ENCODE peak calls at places on chromosomes 4 and X, in six cellular contexts. J, P, B, S, C and X are unnamed samples.

GRCh38 chrX:33970028-33970932 is 161.8 kb downstream of the FAM47A start:
- DNase-seq in P (no peak), J (no peak), C (no peak), S (no peak), B (no peak), X (peak)

GRCh38 chr4:6351246-6352000 is 81.8 kb downstream of the WFS1 start:
- DNase-seq in B (no peak), S (no peak), J (no peak), P (no peak), C (no peak), X (no peak)

GRCh38 chrX:110015027-110015426 is 12.1 kb downstream of the TMEM164 start:
- DNase-seq in J (no peak), C (no peak), P (no peak), S (no peak), B (no peak), X (no peak)

GRCh38 chr4:158172196-158172557 is 648 bp downstream of the GASK1B start:
- DNase-seq in J (peak), C (no peak), S (no peak), B (no peak), P (peak), X (no peak)

GRCh38 chr4:7104366-7105031 is 36.6 kb upstream of the GRPEL1 start:
- DNase-seq in J (no peak), C (no peak), B (no peak), P (no peak), S (no peak), X (no peak)

GRCh38 chrX:22392176-22392814 is 119.6 kb downstream of the CBLL2 start:
- DNase-seq in C (no peak), P (peak), J (no peak), B (no peak), S (no peak), X (no peak)

GRCh38 chr4:157664726-157665125 is 444.2 kb downstream of the GRIA2 start:
- DNase-seq in J (no peak), B (no peak), C (no peak), S (no peak), P (peak), X (peak)

GRCh38 chr4:7424553-7425111 is 10.1 kb downstream of the PSAPL1 start:
- DNase-seq in C (no peak), J (no peak), S (no peak), P (no peak), B (peak), X (peak)

GRCh38 chr4:165794834-165795233 is 78.2 kb upstream of the TLL1 start:
- DNase-seq in P (no peak), B (no peak), J (no peak), S (no peak), C (no peak), X (no peak)

GRCh38 chr4:8427761-8428287 is 12.7 kb downstream of the ACOX3 start:
- DNase-seq in P (peak), S (peak), B (no peak), C (peak), J (no peak), X (peak)

GRCh38 chrX:149631293-149632165 is at the start of gene TMEM185A:
- DNase-seq in C (peak), B (peak), S (peak), J (no peak), P (peak), X (no peak)

GRCh38 chr4:134601706-134602105 is 400.1 kb upstream of the PABPC4L start:
- DNase-seq in B (no peak), S (no peak), J (no peak), P (no peak), C (no peak), X (no peak)

GRCh38 chrX:77640702-77641101 is 145.3 kb downstream of the ATRX start:
- DNase-seq in P (no peak), B (no peak), C (no peak), J (no peak), S (no peak), X (no peak)

GRCh38 chr4:116357758-116358157 is 727.6 kb downstream of the TRAM1L1 start:
- DNase-seq in B (no peak), S (no peak), J (no peak), C (no peak), P (no peak), X (peak)

GRCh38 chr4:112185740-112186670 is 40.8 kb downstream of the FAM241A start:
- DNase-seq in B (no peak), C (no peak), J (no peak), P (no peak), S (peak), X (peak)

GRCh38 chr4:117326091-117326490 is 240.7 kb upstream of the TRAM1L1 start:
- DNase-seq in C (no peak), J (no peak), P (peak), B (no peak), S (no peak), X (no peak)

GRCh38 chr4:40698733-40699132 is 51.0 kb upstream of the NSUN7 start:
- DNase-seq in C (no peak), S (no peak), J (no peak), B (no peak), P (no peak), X (no peak)

DNA sequence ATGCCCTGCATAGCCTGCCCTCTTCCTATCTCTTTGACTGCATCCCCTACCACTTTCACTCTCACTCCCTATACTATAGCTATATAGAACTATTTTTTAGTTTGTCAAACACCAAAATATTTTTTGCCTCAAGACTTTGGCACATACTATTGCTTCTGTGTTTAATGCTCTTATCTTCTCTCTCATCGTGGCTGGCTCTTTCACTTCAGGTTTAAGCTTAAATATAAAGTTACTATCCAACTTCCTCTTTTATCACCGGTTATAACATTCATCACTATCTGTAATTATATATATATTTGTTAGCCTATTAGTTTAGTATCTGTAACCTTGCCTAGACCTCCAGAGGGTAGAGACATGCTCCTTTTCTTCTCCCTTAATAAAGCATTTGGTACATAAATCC is 11.5 kb upstream of the HMGB2 start:
- DNase-seq in J (no peak), S (no peak), C (no peak), P (no peak), B (no peak), X (no peak)
- H3K4me3 ChIP-seq in J (no peak), S (no peak), C (no peak), P (no peak), B (no peak), X (no peak)

DNA sequence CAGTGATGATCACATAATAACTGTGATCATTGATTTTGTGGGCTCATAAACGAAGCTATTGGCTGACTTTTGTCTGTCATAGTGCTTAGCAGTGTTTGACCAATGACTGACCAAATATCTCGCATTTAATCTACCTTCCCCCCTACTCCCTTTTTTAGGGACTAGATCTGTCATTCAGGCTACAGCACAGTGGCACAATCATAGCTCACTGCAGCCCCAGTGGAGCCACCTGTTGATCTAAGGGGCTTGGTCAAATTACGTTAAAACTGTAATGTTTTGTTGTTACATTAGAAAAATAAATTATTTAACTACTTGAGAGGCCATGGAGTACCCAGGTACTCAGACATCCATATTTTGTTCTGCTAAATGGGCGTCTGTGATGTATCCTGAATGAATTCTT is 1.5 kb downstream of the FUNDC2 start:
- DNase-seq in B (no peak), C (no peak), J (no peak), S (peak), P (no peak), X (no peak)
- H3K4me3 ChIP-seq in B (peak), C (no peak), J (peak), S (peak), P (peak), X (no peak)

GRCh38 chr4:20256381-20256881 is 4.7 kb downstream of the SLIT2 start:
- DNase-seq in P (no peak), B (no peak), C (no peak), S (no peak), J (no peak), X (no peak)

GRCh38 chr4:20255251-20255586 is 3.5 kb downstream of the SLIT2 start:
- DNase-seq in B (no peak), S (no peak), J (no peak), P (no peak), C (no peak), X (no peak)

GRCh38 chr4:20253799-20254409 is 2.2 kb downstream of the SLIT2 start:
- DNase-seq in B (peak), P (peak), J (no peak), C (no peak), S (peak), X (no peak)

GRCh38 chr4:20254517-20255250 is 3.0 kb downstream of the SLIT2 start:
- DNase-seq in B (peak), P (peak), S (peak), J (no peak), C (no peak), X (no peak)

DNA sequence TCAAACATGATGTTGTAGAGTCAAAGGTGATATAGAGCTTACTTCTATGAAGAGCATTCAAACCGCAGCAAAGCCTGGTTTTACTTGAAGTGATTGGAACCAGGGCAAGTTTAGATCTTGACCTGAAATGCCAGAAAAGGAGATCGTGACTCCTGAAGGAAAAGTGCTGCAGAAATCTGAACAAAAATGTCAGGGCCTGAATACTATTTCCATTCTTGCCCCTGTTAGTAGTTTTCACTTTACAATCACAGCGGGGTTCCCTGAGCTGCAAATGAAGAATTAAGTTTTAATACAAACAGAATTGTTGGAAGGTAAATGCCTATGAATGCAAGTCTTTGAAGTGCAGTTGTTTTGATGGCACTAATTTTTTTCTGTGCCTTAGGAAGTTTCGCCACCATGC is 4.1 kb downstream of the SLIT2 start:
- DNase-seq in P (no peak), C (no peak), S (peak), B (no peak), J (no peak), X (no peak)
- H3K4me3 ChIP-seq in P (peak), C (no peak), S (no peak), B (peak), J (peak), X (no peak)

DNA sequence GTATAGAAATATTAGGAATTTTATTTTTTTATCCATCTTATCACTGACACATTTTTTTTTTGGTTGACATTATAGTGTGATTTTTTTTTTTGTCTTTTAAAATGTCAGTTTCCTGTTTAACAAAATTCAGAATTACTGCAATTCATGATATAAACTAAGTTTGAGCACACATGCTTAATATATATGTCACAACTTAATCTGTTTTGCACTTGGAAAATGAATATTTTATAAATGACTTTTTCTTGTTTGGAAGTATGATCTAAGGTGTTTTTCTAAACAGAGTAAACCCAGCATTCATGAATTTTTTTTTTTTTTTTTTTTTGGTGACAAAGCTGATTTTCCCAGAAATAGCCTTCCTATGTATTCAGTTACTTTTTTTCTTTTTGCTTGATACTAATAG is 2.4 kb downstream of the SMARCA5 start:
- DNase-seq in B (no peak), S (no peak), J (no peak), P (no peak), C (no peak), X (no peak)
- H3K4me3 ChIP-seq in B (peak), S (peak), J (peak), P (peak), C (no peak), X (no peak)

GRCh38 chr4:186749611-186750281 is 26.1 kb upstream of the FAT1 start:
- DNase-seq in J (no peak), B (no peak), P (no peak), S (no peak), C (no peak), X (no peak)
- H3K4me3 ChIP-seq in J (no peak), B (no peak), P (no peak), S (no peak), C (no peak), X (no peak)

GRCh38 chr4:2412534-2412884 is 5.9 kb downstream of the ZFYVE28 start:
- DNase-seq in P (no peak), S (no peak), C (no peak), B (no peak), J (no peak), X (no peak)
- H3K4me3 ChIP-seq in P (peak), S (peak), C (no peak), B (peak), J (peak), X (no peak)

DNA sequence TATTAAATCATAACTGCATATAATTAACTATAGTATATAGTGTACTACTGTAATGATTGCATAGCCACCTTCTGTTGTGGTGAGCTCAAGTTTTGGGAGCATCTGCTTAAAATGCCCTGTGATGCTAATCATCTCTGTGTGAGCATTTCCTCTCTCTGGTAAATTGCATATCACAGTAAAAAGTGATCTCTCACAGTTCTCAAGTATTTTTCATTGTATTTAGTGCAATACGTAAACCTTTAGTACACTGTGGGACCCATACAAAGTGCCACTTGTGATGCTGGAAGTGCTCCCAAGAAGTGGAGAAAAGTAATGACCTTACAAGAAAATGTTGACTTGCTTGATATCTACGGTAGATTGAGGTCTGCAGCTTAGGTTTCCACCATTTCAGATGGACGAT is 82.0 kb downstream of the WWC2 start:
- DNase-seq in J (no peak), S (no peak), P (no peak), C (no peak), B (no peak), X (no peak)
- H3K4me3 ChIP-seq in J (no peak), S (no peak), P (no peak), C (no peak), B (no peak), X (no peak)

GRCh38 chrX:154459843-154460242 is 1.8 kb downstream of the PLXNA3 start:
- DNase-seq in J (no peak), S (no peak), C (no peak), P (no peak), B (no peak), X (no peak)
- H3K4me3 ChIP-seq in J (peak), S (no peak), C (no peak), P (peak), B (no peak), X (no peak)

DNA sequence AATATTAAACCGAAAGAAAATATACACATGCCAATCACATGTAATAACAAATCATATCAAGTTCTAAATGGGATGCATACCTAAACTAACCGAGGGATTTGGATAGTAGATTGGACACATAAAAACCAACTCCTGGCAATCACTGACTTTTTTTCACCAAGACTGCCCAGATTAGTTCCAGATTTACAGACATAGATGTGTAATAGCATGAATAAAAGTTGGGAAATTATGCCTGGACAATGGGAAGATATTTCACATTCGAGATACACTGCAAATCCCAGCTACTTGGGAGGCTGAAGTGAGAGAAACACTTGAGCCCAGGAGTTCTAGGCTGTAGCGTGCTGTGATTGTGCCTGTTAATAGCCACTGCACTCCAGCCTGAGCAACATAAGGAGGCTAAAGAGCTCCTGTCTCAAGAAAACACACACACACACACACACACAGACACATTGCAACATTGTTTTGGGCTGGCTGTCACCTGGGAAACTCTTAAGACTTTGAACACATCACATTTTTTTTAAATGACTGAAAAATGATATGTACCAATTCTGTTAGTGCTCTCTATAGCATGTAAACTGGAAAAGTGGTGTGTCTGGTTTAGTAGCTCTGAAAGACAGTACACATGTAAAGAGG is 5.7 kb downstream of the RAB40A start:
- DNase-seq in B (no peak), S (no peak), J (no peak), C (no peak), P (no peak), X (peak)
- H3K4me3 ChIP-seq in B (no peak), S (no peak), J (no peak), C (no peak), P (no peak), X (no peak)